ENCODE peak calls at places on chromosomes 13 and 19, in five cellular contexts. M is GDM1; L is cardiac muscle cell; V is Karpas-422; B is stimulated activated CD4-positive, alpha-beta T cell treated with anti-CD3 and anti-CD28 coated beads, Interleukin-4, amount 100 ng/mL, for 48 hours. W is an unnamed sample.

GRCh38 chr19:48302600-48302959 is 22.8 kb upstream of the EMP3 start:
- DNase-seq in M (no peak), L (no peak), V (no peak), B (no peak), W (no peak)

GRCh38 chr19:41871573-41872383 is 5.3 kb upstream of the CD79A start:
- DNase-seq in M (peak), L (no peak), V (peak), B (peak), W (no peak)

GRCh38 chr19:34193439-34193838 is 21.1 kb downstream of the LSM14A start:
- DNase-seq in M (no peak), L (no peak), V (peak), B (no peak), W (no peak)

GRCh38 chr13:112469071-112469745 is 93.1 kb downstream of the SPACA7 start:
- DNase-seq in M (no peak), L (no peak), V (no peak), B (no peak), W (no peak)

GRCh38 chr13:39510296-39510695 is 92.7 kb downstream of the LHFPL6 start:
- DNase-seq in M (no peak), L (no peak), V (no peak), B (no peak), W (no peak)

GRCh38 chr13:104098421-104098820 is 1032.2 kb upstream of the SLC10A2 start:
- DNase-seq in M (no peak), L (no peak), V (no peak), B (no peak), W (no peak)

GRCh38 chr13:75803175-75803611 is 167.1 kb downstream of the LMO7 start:
- DNase-seq in M (no peak), L (peak), V (no peak), B (no peak), W (no peak)

GRCh38 chr19:10206226-10206873 is 11.6 kb upstream of the DNMT1 start:
- DNase-seq in M (no peak), L (no peak), V (no peak), B (no peak), W (no peak)

GRCh38 chr13:110405597-110406450 is 98.7 kb downstream of the COL4A2 start:
- DNase-seq in M (no peak), L (no peak), V (no peak), B (no peak), W (no peak)

GRCh38 chr13:113864303-113864890 is 521 bp upstream of the GAS6 start:
- DNase-seq in M (no peak), L (no peak), V (no peak), B (no peak), W (no peak)

GRCh38 chr13:38103851-38104250 is 234.3 kb upstream of the TRPC4 start:
- DNase-seq in M (no peak), L (no peak), V (no peak), B (no peak), W (no peak)

GRCh38 chr19:55005684-55006488 is 32.2 kb downstream of the GP6 start:
- DNase-seq in M (peak), L (peak), V (peak), B (peak), W (no peak)

GRCh38 chr19:4187313-4188122 is 5.0 kb downstream of the ANKRD24 start:
- DNase-seq in M (no peak), L (no peak), V (no peak), B (no peak), W (no peak)

GRCh38 chr13:25112856-25113255 is 16.9 kb downstream of the PABPC3 start:
- DNase-seq in M (no peak), L (no peak), V (no peak), B (no peak), W (no peak)

GRCh38 chr19:871446-872265 is 12.2 kb downstream of the CFD start:
- DNase-seq in M (no peak), L (peak), V (no peak), B (no peak), W (no peak)

GRCh38 chr19:13881231-13881691 is 4.3 kb downstream of the NANOS3 start:
- DNase-seq in M (peak), L (peak), V (peak), B (no peak), W (no peak)

GRCh38 chr19:9130965-9131364 is 4.2 kb upstream of the OR7G3 start:
- DNase-seq in M (no peak), L (no peak), V (peak), B (no peak), W (no peak)

GRCh38 chr13:87656311-87656710 is 14.9 kb upstream of the SLITRK5 start:
- DNase-seq in M (no peak), L (no peak), V (no peak), B (no peak), W (no peak)

GRCh38 chr19:5953034-5953589 is 24.8 kb downstream of the RANBP3 start:
- DNase-seq in M (no peak), L (no peak), V (no peak), B (no peak), W (no peak)

GRCh38 chr19:31152906-31153305 is 196.3 kb downstream of the TSHZ3 start:
- DNase-seq in M (no peak), L (no peak), V (no peak), B (no peak), W (no peak)

GRCh38 chr19:441213-441823 is 19.5 kb downstream of the SHC2 start:
- DNase-seq in M (no peak), L (no peak), V (no peak), B (no peak), W (no peak)

GRCh38 chr19:1172353-1173159 is 1.5 kb downstream of the SBNO2 start:
- DNase-seq in M (no peak), L (no peak), V (peak), B (no peak), W (peak)

GRCh38 chr13:101155920-101156319 is 260.4 kb downstream of the NALCN start:
- DNase-seq in M (no peak), L (no peak), V (peak), B (no peak), W (no peak)

GRCh38 chr13:110887955-110888333 is 26.9 kb downstream of the ANKRD10 start:
- DNase-seq in M (no peak), L (no peak), V (no peak), B (no peak), W (no peak)

GRCh38 chr19:54482889-54483288 is 9.8 kb upstream of the CDC42EP5 start:
- DNase-seq in M (no peak), L (no peak), V (no peak), B (no peak), W (no peak)

GRCh38 chr19:34589730-34590129 is 87.2 kb downstream of the SCGB2B2 start:
- DNase-seq in M (no peak), L (no peak), V (no peak), B (no peak), W (no peak)

GRCh38 chr13:50318887-50319286 is 303.6 kb downstream of the KCNRG start:
- DNase-seq in M (no peak), L (no peak), V (no peak), B (no peak), W (no peak)

GRCh38 chr13:76725211-76725610 is 161.0 kb downstream of the KCTD12 start:
- DNase-seq in M (no peak), L (no peak), V (no peak), B (no peak), W (no peak)

GRCh38 chr19:18833849-18834643 is 2.3 kb downstream of the UPF1 start:
- DNase-seq in M (no peak), L (no peak), V (no peak), B (no peak), W (no peak)

GRCh38 chr13:83620535-83621220 is 261.6 kb downstream of the SLITRK1 start:
- DNase-seq in M (no peak), L (no peak), V (no peak), B (no peak), W (no peak)

GRCh38 chr13:30968734-30969335 is 36.4 kb downstream of the TEX26 start:
- DNase-seq in M (no peak), L (no peak), V (no peak), B (no peak), W (no peak)

GRCh38 chr13:21674271-21675009 is 3.6 kb downstream of the FGF9 start:
- DNase-seq in M (no peak), L (peak), V (no peak), B (no peak), W (peak)

W was measured in endothelial cell.